ENCODE peak calls at places on chromosomes 13 and 19, in ten cellular contexts. E, J, Q, O, Y, L, B, S, K and R are unnamed samples.

GRCh38 chr19:5580116-5580515 is 12.4 kb upstream of the TINCR start:
- DNase-seq in E (no peak), J (no peak), Q (no peak), O (no peak), Y (no peak), L (no peak), B (no peak), S (no peak), K (no peak), R (no peak)

GRCh38 chr19:29587518-29587986 is 18.5 kb upstream of the POP4 start:
- DNase-seq in E (no peak), J (no peak), Q (peak), O (no peak), Y (no peak), L (no peak), B (no peak), S (no peak), K (no peak), R (no peak)

GRCh38 chr19:5621311-5621944 is 1.1 kb downstream of the SAFB2 start:
- DNase-seq in E (no peak), J (no peak), Q (peak), O (no peak), Y (no peak), L (peak), B (peak), S (no peak), K (no peak), R (peak)

GRCh38 chr19:38759590-38760003 is 13.7 kb downstream of the LGALS7 start:
- DNase-seq in E (no peak), J (no peak), Q (peak), O (no peak), Y (no peak), L (no peak), B (no peak), S (no peak), K (no peak), R (peak)

GRCh38 chr13:111629457-111629856 is 309.0 kb downstream of the TEX29 start:
- DNase-seq in E (no peak), J (no peak), Q (no peak), O (no peak), Y (no peak), L (no peak), B (no peak), S (no peak), K (no peak), R (no peak)

GRCh38 chr19:35757231-35757748 is 461 bp upstream of the HSPB6 start:
- DNase-seq in E (no peak), J (peak), Q (peak), O (peak), Y (no peak), L (peak), B (no peak), S (peak), K (no peak), R (peak)

GRCh38 chr13:25179810-25180437 is 7.8 kb upstream of the AMER2 start:
- DNase-seq in E (no peak), J (no peak), Q (no peak), O (no peak), Y (no peak), L (no peak), B (no peak), S (peak), K (no peak), R (no peak)

GRCh38 chr13:103299079-103299478 is 232.9 kb upstream of the SLC10A2 start:
- DNase-seq in E (no peak), J (no peak), Q (peak), O (peak), Y (no peak), L (no peak), B (no peak), S (no peak), K (no peak), R (no peak)

GRCh38 chr13:29529755-29530154 is 65.7 kb downstream of the SLC7A1 start:
- DNase-seq in E (no peak), J (no peak), Q (no peak), O (no peak), Y (no peak), L (no peak), B (no peak), S (no peak), K (no peak), R (no peak)

GRCh38 chr13:49443689-49444516 is at the start of the genes CAB39L and SETDB2:
- DNase-seq in E (peak), J (peak), Q (peak), O (peak), Y (peak), L (peak), B (peak), S (peak), K (peak), R (peak)

GRCh38 chr13:49448753-49449152 is 4.7 kb downstream of the SETDB2 start:
- DNase-seq in E (no peak), J (no peak), Q (no peak), O (no peak), Y (no peak), L (no peak), B (no peak), S (no peak), K (no peak), R (no peak)

GRCh38 chr13:49444517-49445395 is 682 bp downstream of the SETDB2 start:
- DNase-seq in E (no peak), J (peak), Q (peak), O (peak), Y (no peak), L (no peak), B (peak), S (no peak), K (peak), R (no peak)

GRCh38 chr13:49443327-49443688 is 556 bp downstream of the CAB39L start:
- DNase-seq in E (no peak), J (no peak), Q (no peak), O (no peak), Y (no peak), L (no peak), B (peak), S (no peak), K (peak), R (no peak)

GRCh38 chr13:49446473-49446872 is 2.4 kb downstream of the SETDB2 start:
- DNase-seq in E (no peak), J (no peak), Q (no peak), O (no peak), Y (no peak), L (no peak), B (no peak), S (no peak), K (no peak), R (no peak)
- H3K4me3 ChIP-seq in E (peak), J (peak), Q (no peak), O (no peak), Y (no peak), L (no peak), B (no peak), S (no peak), K (peak), R (no peak)

GRCh38 chr19:40776364-40776763 is 1.0 kb downstream of the MIA start:
- DNase-seq in E (no peak), J (no peak), Q (no peak), O (no peak), Y (no peak), L (no peak), B (no peak), S (no peak), K (no peak), R (no peak)

GRCh38 chr19:40778865-40779284 is 828 bp downstream of the RAB4B start:
- DNase-seq in E (no peak), J (no peak), Q (no peak), O (no peak), Y (no peak), L (no peak), B (no peak), S (no peak), K (no peak), R (no peak)

GRCh38 chr19:40778045-40778864 is at the start of gene RAB4B:
- DNase-seq in E (peak), J (peak), Q (peak), O (peak), Y (peak), L (peak), B (peak), S (peak), K (peak), R (peak)

GRCh38 chr19:40776966-40777794 is 867 bp upstream of the RAB4B start:
- DNase-seq in E (peak), J (peak), Q (peak), O (peak), Y (peak), L (peak), B (peak), S (peak), K (peak), R (peak)

GRCh38 chr19:40777795-40778044 is 327 bp upstream of the RAB4B start:
- DNase-seq in E (no peak), J (no peak), Q (no peak), O (no peak), Y (no peak), L (no peak), B (no peak), S (no peak), K (no peak), R (no peak)
- TF ChIP-seq POLR2AphosphoS5 in E (peak), J (no peak), Q (no peak), O (peak), Y (peak), L (no peak), B (no peak), S (no peak), K (no peak), R (no peak)

DNA sequence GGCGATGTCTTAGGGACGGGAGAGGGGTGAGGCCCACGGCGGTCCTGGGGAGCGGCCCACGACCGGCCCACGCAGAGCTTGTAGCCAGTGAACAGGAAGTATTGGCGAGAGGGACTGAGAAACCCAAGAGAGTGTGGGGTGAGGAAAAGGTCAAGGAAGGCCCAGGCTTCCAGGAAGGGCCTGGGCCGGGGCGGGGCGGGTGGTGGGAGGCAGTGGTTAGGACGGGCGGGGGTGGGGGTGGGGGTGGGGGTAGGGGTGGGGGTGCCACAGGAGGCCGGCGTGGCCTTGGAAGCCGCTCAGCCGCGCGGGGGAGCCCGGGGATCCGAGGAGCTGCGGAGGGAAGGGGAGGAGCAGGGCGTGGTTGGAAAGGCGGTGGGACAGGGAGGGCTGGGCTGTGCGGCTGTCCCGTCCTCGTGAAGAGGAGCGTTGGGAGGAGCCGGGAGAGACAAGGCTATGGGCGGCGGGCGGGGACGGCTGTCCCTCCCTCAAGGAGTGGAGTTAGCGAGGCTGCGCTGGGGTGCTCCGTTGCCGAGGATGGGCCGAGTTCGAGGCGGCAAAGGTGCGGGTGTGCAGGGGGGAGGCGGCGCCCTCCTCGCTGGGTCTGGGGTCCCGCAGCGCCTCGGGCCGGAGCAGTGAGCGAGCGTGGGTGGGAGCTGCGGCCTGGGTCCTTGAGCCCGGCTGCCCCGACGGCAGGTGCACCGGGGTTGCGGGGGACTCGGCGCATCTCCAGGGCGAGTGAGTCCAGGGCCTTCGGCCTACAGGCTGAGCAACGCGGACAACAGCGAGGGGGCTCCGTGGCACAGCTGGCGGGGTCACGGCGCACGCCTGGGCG is 254.4 kb upstream of the SGCG start:
- DNase-seq in E (no peak), J (peak), Q (peak), O (peak), Y (no peak), L (peak), B (peak), S (no peak), K (no peak), R (no peak)
- H3K4me3 ChIP-seq in E (no peak), J (peak), Q (peak), O (peak), Y (no peak), L (peak), B (peak), S (peak), K (peak), R (peak)

DNA sequence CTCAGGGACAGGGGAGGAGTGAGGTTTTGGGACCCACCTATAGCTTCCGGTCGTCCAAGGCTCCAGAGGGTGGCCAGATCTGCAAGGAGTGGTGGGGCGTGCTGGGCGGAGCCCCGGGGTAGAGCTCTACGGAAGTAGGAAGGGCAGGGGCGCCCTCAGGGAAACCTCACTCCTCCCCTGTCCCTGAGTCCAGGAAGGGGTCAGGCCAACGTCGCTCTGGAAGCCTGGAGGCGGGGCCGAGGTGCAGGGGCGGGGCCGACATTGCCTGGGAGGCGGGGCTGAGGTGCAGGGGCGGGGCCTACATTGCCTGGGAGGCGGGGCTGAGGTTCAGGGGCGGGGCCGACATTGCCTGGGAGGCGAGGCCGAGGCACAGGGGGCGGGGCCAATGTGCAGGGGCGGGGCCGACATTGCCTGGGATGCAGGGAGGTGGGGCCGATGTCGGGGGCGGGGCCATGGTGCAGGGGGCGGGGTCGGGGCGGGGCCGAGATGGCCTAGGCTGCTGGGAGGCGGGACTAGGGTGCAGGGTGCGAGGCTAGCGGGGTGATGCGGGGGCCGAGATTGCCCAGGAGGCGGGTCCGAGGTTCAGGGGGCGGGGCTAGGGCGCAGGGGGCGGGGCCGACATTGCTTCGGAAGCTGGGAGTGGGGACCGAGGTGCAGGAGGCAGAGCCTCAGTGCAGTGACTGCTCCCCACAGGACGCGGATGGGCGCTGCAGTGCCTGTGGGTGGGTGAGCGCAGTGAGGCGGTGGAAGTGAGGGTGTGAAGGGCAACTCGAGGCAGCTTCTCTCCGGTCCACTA is 4.9 kb upstream of the PALM start:
- DNase-seq in E (peak), J (peak), Q (peak), O (peak), Y (no peak), L (peak), B (no peak), S (no peak), K (peak), R (peak)
- TF ChIP-seq POLR2AphosphoS5 in E (peak), J (peak), Q (no peak), O (peak), Y (no peak), L (peak), B (no peak), S (no peak), K (peak), R (peak)

GRCh38 chr13:32033744-32034143 is 2.2 kb downstream of the FRY start:
- DNase-seq in E (no peak), J (no peak), Q (no peak), O (no peak), Y (no peak), L (no peak), B (no peak), S (no peak), K (no peak), R (no peak)
- H3K4me3 ChIP-seq in E (no peak), J (no peak), Q (no peak), O (no peak), Y (no peak), L (no peak), B (no peak), S (no peak), K (peak), R (no peak)

GRCh38 chr13:27424246-27425150 is at the start of gene GTF3A:
- DNase-seq in E (peak), J (peak), Q (peak), O (peak), Y (peak), L (peak), B (peak), S (no peak), K (peak), R (peak)

GRCh38 chr13:27427663-27428062 is 3.2 kb downstream of the GTF3A start:
- DNase-seq in E (no peak), J (no peak), Q (no peak), O (no peak), Y (no peak), L (no peak), B (no peak), S (no peak), K (no peak), R (no peak)

GRCh38 chr13:27428160-27428559 is 3.7 kb downstream of the GTF3A start:
- DNase-seq in E (no peak), J (peak), Q (no peak), O (no peak), Y (no peak), L (no peak), B (no peak), S (no peak), K (no peak), R (no peak)

GRCh38 chr13:27425151-27425917 is 915 bp downstream of the GTF3A start:
- DNase-seq in E (no peak), J (peak), Q (no peak), O (no peak), Y (no peak), L (no peak), B (no peak), S (no peak), K (no peak), R (no peak)

GRCh38 chr13:27425918-27426630 is 1.7 kb downstream of the GTF3A start:
- DNase-seq in E (peak), J (peak), Q (peak), O (peak), Y (no peak), L (peak), B (peak), S (peak), K (peak), R (peak)
- TF ChIP-seq POLR2AphosphoS5 in E (peak), J (no peak), Q (peak), O (no peak), Y (no peak), L (peak), B (peak), S (peak), K (no peak), R (peak)